ENCODE peak calls at places on chromosomes 6 and 20, in seven cellular contexts. N, Y, B, L, O, S and E are unnamed samples. For H3K4me1, the result is how much of the 10 kb centered on the place peaks cover.

GRCh38 chr6:32583527-32583898 is 6.1 kb downstream of the HLA-DRB1 start:
- ATAC-seq in N (no peak), Y (no peak), B (no peak), L (no peak), O (no peak), S (peak), E (peak)

GRCh38 chr6:73680289-73680688 is 15.7 kb upstream of the CD109 start:
- ATAC-seq in N (no peak), Y (no peak), B (no peak), L (no peak), O (no peak), S (no peak), E (no peak)

GRCh38 chr20:63434599-63435378 is 37.7 kb downstream of the KCNQ2 start:
- ATAC-seq in N (no peak), Y (no peak), B (peak), L (peak), O (peak), S (no peak), E (no peak)

GRCh38 chr6:109893606-109894005 is 84.5 kb upstream of the GPR6 start:
- ATAC-seq in N (no peak), Y (no peak), B (no peak), L (no peak), O (no peak), S (no peak), E (no peak)

GRCh38 chr6:106197441-106197840 is 111.3 kb downstream of the PRDM1 start:
- ATAC-seq in N (no peak), Y (no peak), B (no peak), L (no peak), O (no peak), S (no peak), E (no peak)

GRCh38 chr20:63384336-63384735 is 23.2 kb upstream of the CHRNA4 start:
- ATAC-seq in N (no peak), Y (no peak), B (no peak), L (no peak), O (no peak), S (no peak), E (no peak)

GRCh38 chr6:20657274-20657800 is 123.1 kb downstream of the CDKAL1 start:
- ATAC-seq in N (no peak), Y (no peak), B (no peak), L (no peak), O (no peak), S (no peak), E (no peak)

GRCh38 chr20:4814696-4815252 is 93.1 kb downstream of the PRND start:
- ATAC-seq in N (no peak), Y (peak), B (no peak), L (no peak), O (no peak), S (peak), E (peak)

GRCh38 chr20:35172434-35172806 is 548 bp downstream of the PROCR start:
- ATAC-seq in N (no peak), Y (no peak), B (peak), L (no peak), O (no peak), S (no peak), E (no peak)

DNA sequence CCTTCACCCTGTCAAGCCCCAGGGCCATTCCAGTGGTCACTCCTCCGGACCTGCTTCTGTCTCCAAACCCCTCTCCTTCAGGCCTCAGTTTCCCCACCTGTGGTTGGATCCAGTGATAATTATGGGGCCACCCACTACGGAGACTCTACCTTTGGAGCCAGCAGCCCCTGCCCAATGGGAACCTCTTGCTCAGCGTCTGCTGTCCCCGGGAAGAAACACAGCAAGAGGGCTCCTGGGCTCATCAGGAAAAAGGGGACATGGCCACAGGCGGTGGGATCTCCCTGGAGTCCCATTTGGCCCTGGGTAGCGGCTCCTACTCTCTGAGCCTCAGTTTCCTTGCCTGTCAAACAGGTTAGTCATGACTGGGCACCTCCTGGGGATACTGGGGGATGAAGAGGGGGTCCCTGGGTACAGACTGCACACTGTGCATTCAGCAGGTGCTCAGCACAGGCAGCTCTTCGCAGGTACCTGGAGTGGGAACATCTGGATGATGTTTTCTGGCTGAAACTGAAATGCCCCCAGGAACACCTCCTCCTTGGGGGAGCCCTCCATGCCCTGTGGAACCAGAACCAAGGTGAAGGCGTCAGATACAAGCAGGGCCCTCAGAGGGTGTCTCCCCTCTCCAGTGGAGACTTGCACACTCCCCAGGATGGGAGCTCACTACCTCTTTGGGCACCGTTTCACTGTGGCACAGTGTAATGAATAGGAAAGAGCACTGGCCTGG is 19.4 kb downstream of the SUN5 start:
- ATAC-seq in N (no peak), Y (no peak), B (no peak), L (no peak), O (no peak), S (no peak), E (no peak)
- TF ChIP-seq POLR2A in N (no peak), Y (no peak), B (no peak), L (no peak), O (no peak), S (no peak), E (no peak)

GRCh38 chr6:111710439-111710838 is 104.8 kb upstream of the TRAF3IP2 start:
- ATAC-seq in N (no peak), Y (no peak), B (no peak), L (no peak), O (no peak), S (no peak), E (no peak)

GRCh38 chr6:111709201-111709600 is 103.5 kb upstream of the TRAF3IP2 start:
- ATAC-seq in N (no peak), Y (no peak), B (no peak), L (no peak), O (no peak), S (no peak), E (no peak)

GRCh38 chr6:111710911-111711310 is 105.2 kb upstream of the TRAF3IP2 start:
- ATAC-seq in N (no peak), Y (no peak), B (no peak), L (no peak), O (no peak), S (no peak), E (no peak)

GRCh38 chr6:111711476-111711875 is 105.8 kb upstream of the TRAF3IP2 start:
- ATAC-seq in N (peak), Y (peak), B (no peak), L (peak), O (no peak), S (no peak), E (no peak)

GRCh38 chr6:111709615-111710398 is 104.1 kb upstream of the TRAF3IP2 start:
- ATAC-seq in N (peak), Y (peak), B (peak), L (peak), O (peak), S (peak), E (peak)
- H3K4me3 ChIP-seq in N (peak), Y (peak), B (peak), L (no peak), O (no peak), S (peak), E (no peak)

GRCh38 chr6:43335469-43335868 is 26.8 kb upstream of the CRIP3 start:
- ATAC-seq in N (no peak), Y (no peak), B (no peak), L (no peak), O (no peak), S (no peak), E (no peak)
- H3K4me1 ChIP-seq in N (under half), Y (under half), B (under half), L (under half), O (under half), S (under half), E (under half)

DNA sequence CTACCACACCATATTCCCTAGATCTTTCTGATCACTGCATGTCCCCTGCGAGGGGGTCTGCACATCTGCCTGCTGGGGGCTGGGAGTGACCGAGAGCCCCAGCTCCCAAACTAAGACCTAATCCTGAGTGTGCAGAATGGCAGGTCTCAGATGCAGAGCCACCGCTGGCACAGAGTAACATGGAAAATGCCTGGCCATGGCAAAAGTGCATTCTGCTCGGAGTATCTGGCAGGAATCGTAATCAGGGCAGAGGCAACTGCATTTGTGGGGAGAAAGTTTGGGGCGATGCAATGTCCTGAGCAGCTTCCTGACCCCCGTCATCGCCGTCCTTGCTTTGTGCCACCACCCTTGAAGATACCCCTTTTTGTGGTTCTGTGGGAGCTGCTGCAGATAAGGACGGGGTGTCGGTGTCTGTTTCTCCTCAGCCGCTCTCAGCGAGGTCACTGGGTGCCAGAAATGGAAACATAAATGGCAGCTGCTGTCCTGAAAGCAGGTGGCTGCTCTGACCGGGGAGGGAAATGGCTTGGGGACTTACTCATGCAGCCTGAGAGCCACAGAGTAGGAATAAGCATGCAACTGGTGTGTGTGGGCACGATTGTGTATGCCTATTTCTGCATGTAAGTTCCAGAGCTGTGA is 157.9 kb downstream of the LY86 start:
- ATAC-seq in N (peak), Y (no peak), B (no peak), L (no peak), O (no peak), S (no peak), E (no peak)
- TF ChIP-seq POLR2A in N (peak), Y (no peak), B (no peak), L (no peak), O (no peak), S (no peak), E (no peak)

GRCh38 chr6:82364087-82365010 is 732 bp downstream of the TPBG start:
- ATAC-seq in N (peak), Y (peak), B (peak), L (peak), O (peak), S (peak), E (peak)

GRCh38 chr6:82362868-82363267 is 749 bp upstream of the TPBG start:
- ATAC-seq in N (no peak), Y (no peak), B (no peak), L (no peak), O (peak), S (no peak), E (no peak)

GRCh38 chr6:82363368-82364086 is at the start of gene TPBG:
- ATAC-seq in N (peak), Y (peak), B (peak), L (peak), O (peak), S (peak), E (peak)

GRCh38 chr6:82362144-82362543 is 1.5 kb upstream of the TPBG start:
- ATAC-seq in N (no peak), Y (no peak), B (no peak), L (no peak), O (no peak), S (no peak), E (no peak)

DNA sequence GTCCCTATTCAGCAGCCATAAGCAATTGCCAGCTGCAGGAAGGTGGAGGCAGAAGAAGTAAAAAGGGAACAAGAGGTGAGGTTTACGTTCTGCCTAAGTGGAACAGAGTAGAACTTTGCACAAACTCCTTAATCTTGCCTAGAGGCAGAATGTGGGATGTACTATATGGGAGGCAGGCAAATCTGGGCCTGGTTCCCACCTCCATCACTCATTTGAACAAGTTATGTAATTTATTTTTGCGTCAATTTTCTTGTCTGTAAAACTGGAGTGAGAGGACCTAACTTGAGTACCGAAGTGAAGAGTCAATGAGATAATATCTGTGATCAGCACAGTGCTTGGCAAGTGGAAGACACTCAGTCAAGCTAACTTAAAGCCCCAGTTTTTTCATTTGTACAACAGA is 2.0 kb upstream of the TPBG start:
- ATAC-seq in N (no peak), Y (no peak), B (no peak), L (no peak), O (no peak), S (no peak), E (no peak)
- H3K4me3 ChIP-seq in N (no peak), Y (no peak), B (no peak), L (no peak), O (no peak), S (no peak), E (no peak)

GRCh38 chr20:49543071-49543857 is 24.7 kb downstream of the PTGIS start:
- ATAC-seq in N (no peak), Y (no peak), B (no peak), L (no peak), O (no peak), S (no peak), E (peak)

GRCh38 chr20:49541733-49542513 is 26.0 kb downstream of the PTGIS start:
- ATAC-seq in N (peak), Y (peak), B (peak), L (peak), O (peak), S (peak), E (peak)

GRCh38 chr20:49540696-49541435 is 27.1 kb downstream of the PTGIS start:
- ATAC-seq in N (no peak), Y (no peak), B (no peak), L (no peak), O (no peak), S (no peak), E (no peak)

GRCh38 chr20:49543858-49544437 is 24.0 kb downstream of the PTGIS start:
- ATAC-seq in N (no peak), Y (no peak), B (no peak), L (no peak), O (no peak), S (no peak), E (no peak)

GRCh38 chr20:49542514-49542991 is 25.4 kb downstream of the PTGIS start:
- ATAC-seq in N (no peak), Y (no peak), B (peak), L (peak), O (no peak), S (no peak), E (no peak)
- H3K4me1 ChIP-seq in N (under half), Y (under half), B (under half), L (under half), O (under half), S (under half), E (under half)

DNA sequence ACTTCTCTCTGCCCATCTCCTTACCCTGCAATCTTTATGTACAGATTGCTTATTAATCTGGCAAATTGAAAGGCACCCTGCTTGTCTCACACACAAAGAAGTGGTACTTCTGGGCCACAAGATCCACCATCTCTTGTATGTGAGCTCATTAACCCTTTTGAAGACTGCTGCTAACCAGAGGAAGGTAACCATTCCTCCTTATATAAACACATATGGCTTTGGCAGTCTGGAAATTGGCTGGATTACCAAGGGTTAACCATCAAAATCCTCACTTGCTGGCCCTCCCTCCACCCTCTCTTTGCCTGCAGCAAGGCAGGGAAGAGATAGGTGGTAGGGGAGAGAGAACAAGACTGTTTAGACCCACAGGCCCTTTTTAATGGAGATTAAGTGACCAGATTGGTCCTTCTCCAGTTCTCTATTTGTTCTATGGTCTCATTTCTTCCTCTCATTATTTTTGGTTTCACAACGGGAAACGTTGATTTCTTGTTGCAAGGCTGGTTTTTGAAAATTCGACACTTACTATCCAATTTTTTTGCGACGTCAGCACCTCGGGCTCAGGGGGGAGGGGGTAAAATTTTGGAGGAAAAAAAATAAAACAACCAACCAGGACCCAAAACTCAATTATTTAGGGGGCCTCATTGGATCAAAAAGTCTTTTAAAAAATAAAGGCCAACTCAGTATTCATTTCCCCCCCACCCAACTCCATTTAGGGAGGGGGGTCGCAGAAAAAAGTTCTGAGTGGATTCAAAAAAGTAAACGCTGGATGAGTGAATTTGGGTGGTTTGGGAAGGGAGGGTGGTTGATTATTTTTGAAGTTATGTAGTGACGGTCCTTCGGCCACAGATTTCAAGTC is 859 bp downstream of the PPP1R10 start:
- ATAC-seq in N (no peak), Y (no peak), B (no peak), L (no peak), O (no peak), S (no peak), E (no peak)
- TF ChIP-seq POLR2A in N (no peak), Y (no peak), B (peak), L (peak), O (peak), S (peak), E (peak)

GRCh38 chr6:34241351-34242215 is 4.9 kb downstream of the HMGA1 start:
- ATAC-seq in N (no peak), Y (no peak), B (no peak), L (no peak), O (no peak), S (no peak), E (no peak)

GRCh38 chr6:34239893-34240292 is 3.2 kb downstream of the HMGA1 start:
- ATAC-seq in N (no peak), Y (no peak), B (no peak), L (no peak), O (no peak), S (no peak), E (no peak)

GRCh38 chr6:34242252-34243130 is 5.8 kb downstream of the HMGA1 start:
- ATAC-seq in N (no peak), Y (no peak), B (no peak), L (no peak), O (no peak), S (no peak), E (no peak)

GRCh38 chr6:34239240-34239825 is 2.7 kb downstream of the HMGA1 start:
- ATAC-seq in N (no peak), Y (no peak), B (no peak), L (no peak), O (no peak), S (no peak), E (no peak)

GRCh38 chr6:34240329-34241248 is 3.9 kb downstream of the HMGA1 start:
- ATAC-seq in N (no peak), Y (no peak), B (no peak), L (no peak), O (no peak), S (no peak), E (no peak)
- H3K4me3 ChIP-seq in N (no peak), Y (no peak), B (no peak), L (no peak), O (no peak), S (no peak), E (no peak)

GRCh38 chr20:37377346-37378081 is 31.6 kb downstream of the SRC start:
- ATAC-seq in N (no peak), Y (no peak), B (no peak), L (no peak), O (no peak), S (no peak), E (no peak)

GRCh38 chr20:37378420-37378784 is 32.5 kb downstream of the SRC start:
- ATAC-seq in N (no peak), Y (no peak), B (no peak), L (no peak), O (no peak), S (no peak), E (no peak)

GRCh38 chr20:37380864-37381579 is 35.1 kb downstream of the SRC start:
- ATAC-seq in N (no peak), Y (no peak), B (no peak), L (no peak), O (no peak), S (no peak), E (no peak)

GRCh38 chr20:37379967-37380828 is 34.3 kb downstream of the SRC start:
- ATAC-seq in N (no peak), Y (peak), B (peak), L (peak), O (peak), S (no peak), E (no peak)

DNA sequence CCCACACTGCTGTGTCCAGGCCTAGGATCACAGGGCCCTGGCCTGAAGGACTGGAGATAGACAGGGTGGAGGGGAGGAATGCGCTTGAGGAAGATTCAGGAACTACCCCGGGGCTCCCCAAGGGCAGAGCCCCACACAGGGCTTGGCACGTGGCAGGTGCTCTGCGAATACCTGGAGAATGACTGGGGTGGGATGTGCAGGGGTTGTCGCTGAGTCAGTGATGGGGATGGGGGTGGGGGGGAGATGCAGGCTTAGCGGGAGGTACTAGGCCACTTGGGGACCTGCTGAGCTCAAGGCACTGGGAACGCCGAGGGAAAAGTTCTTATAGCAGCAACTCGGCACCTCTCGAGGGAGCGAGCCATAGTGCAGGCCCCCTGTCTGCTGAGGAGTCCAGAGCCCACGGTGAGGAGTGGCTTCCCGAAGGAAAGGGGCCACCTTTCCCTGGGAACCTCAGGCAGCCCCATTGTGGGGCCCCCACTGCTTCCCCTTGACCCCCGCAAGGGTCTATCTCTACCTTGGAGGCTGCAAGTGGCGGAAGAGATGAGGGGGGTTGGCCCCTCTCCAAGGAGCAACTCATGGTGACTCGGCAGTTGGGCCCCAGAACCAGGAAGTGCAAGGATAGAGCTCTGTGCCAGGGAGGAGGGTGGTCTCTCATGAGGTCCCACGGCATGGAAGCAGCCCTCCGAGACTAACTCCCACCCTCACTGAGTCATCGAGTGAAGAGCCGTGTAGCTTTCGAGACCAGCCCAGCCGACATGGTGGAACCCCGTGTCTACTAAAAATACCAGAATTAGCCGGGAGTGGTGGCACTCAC is 33.1 kb downstream of the SRC start:
- ATAC-seq in N (no peak), Y (peak), B (peak), L (peak), O (peak), S (no peak), E (no peak)
- H3K4me1 ChIP-seq in N (under half), Y (under half), B (half or more), L (half or more), O (under half), S (under half), E (under half)

GRCh38 chr20:41136695-41137411 is 490 bp upstream of the PLCG1 start:
- ATAC-seq in N (peak), Y (peak), B (peak), L (peak), O (peak), S (peak), E (peak)
- TF ChIP-seq POLR2A in N (peak), Y (peak), B (peak), L (peak), O (peak), S (no peak), E (peak)